ENCODE peak calls at places on chromosomes 1 and 21, in four cellular contexts. U is RWPE1, D is HL-60, Z is WERI-Rb-1. W is an unnamed sample.

GRCh38 chr1:30521261-30521865 is 202.0 kb downstream of the MATN1 start:
- DNase-seq in Z (no peak), U (no peak), D (no peak), W (no peak)

GRCh38 chr1:245404952-245405351 is 250.2 kb downstream of the KIF26B start:
- DNase-seq in Z (peak), D (no peak), U (no peak), W (no peak)

GRCh38 chr1:241482761-241483250 is 36.7 kb downstream of the FH start:
- DNase-seq in U (peak), Z (no peak), D (no peak), W (peak)

GRCh38 chr1:36166938-36167910 is 11.3 kb downstream of the MAP7D1 start:
- DNase-seq in U (no peak), Z (no peak), D (no peak), W (no peak)

GRCh38 chr1:59146651-59147358 is 150.1 kb upstream of the FGGY start:
- DNase-seq in U (no peak), D (no peak), Z (no peak), W (no peak)

GRCh38 chr21:35617491-35617890 is 442.8 kb downstream of the SETD4 start:
- DNase-seq in U (no peak), Z (no peak), D (no peak), W (no peak)

GRCh38 chr1:50349242-50349565 is 74.0 kb downstream of the DMRTA2 start:
- DNase-seq in D (no peak), Z (no peak), U (no peak), W (no peak)

GRCh38 chr1:215472723-215473122 is 94.4 kb upstream of the KCTD3 start:
- DNase-seq in Z (no peak), U (no peak), D (no peak), W (no peak)

GRCh38 chr21:37511848-37512247 is 145.3 kb downstream of the DYRK1A start:
- DNase-seq in U (no peak), D (no peak), Z (no peak), W (no peak)

GRCh38 chr1:168783831-168784230 is 54.8 kb upstream of the DPT start:
- DNase-seq in U (no peak), Z (no peak), D (no peak), W (peak)

GRCh38 chr1:221274373-221274772 is 395.1 kb downstream of the HLX start:
- DNase-seq in D (no peak), Z (peak), U (no peak), W (no peak)

GRCh38 chr1:237879195-237879594 is 11.5 kb downstream of the ZP4 start:
- DNase-seq in U (peak), D (no peak), Z (no peak), W (peak)

GRCh38 chr1:38153426-38154088 is 107.0 kb upstream of the POU3F1 start:
- DNase-seq in Z (peak), U (no peak), D (no peak), W (no peak)

GRCh38 chr1:41743361-41743760 is 175.4 kb downstream of the HIVEP3 start:
- DNase-seq in Z (no peak), D (no peak), U (no peak), W (peak)

GRCh38 chr1:167881786-167882185 is 32.1 kb downstream of the ADCY10 start:
- DNase-seq in D (no peak), U (peak), Z (no peak), W (no peak)

GRCh38 chr1:212305342-212305741 is 20.1 kb downstream of the PPP2R5A start:
- DNase-seq in Z (no peak), U (no peak), D (no peak), W (no peak)

GRCh38 chr21:42319368-42319767 is 4.2 kb upstream of the TFF3 start:
- DNase-seq in U (no peak), D (peak), Z (no peak), W (no peak)

DNA sequence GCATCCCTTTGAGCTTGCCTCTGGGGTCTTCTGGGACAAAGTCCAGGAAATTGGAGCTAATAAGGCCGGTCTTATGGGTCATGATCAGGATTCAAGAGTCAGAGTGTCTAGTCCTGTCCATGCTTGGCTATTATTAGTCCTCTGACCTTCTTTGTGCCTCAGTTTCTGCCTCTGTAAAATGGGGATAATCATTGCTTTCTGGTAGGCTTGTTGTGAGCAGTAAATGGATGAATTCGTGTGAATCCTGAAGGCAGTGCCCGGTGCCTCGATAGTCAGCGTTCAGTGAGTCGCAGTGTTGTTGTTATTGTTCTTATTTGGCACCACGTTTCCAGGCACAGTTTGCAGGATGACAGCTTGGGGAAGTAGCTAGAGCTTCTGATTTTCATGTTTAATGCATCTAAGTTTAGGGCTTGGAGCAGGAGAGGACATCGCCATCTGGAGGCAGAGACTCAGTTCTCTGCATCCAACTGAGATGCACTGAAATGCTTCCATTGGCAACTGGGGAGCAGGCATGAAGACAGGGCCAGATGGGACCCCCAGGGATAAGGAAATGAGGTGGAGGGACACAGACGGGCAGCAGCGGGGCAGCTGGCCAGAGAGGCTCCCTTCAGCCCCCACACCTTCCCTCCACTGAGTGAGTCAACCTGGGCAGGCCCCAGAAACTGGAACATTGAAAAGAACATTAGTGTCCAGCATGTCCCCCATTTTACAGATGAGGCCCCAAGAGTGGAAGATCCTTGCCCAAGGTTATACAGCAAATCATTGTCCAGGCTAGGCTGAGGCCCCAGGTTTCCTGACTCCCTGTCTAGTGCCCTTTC is 160.3 kb downstream of the PTPRU start:
- DNase-seq in D (no peak), U (no peak), Z (no peak), W (no peak)
- TF ChIP-seq CTCF in D (no peak), U (no peak), Z (peak), W (no peak)

GRCh38 chr1:6490181-6491075 is 1.0 kb downstream of the PLEKHG5 start:
- DNase-seq in Z (peak), U (peak), D (no peak), W (peak)
- TF ChIP-seq CTCF in Z (no peak), U (peak), D (no peak), W (no peak)

GRCh38 chr21:45983981-45984551 is 2.5 kb downstream of the COL6A1 start:
- DNase-seq in U (no peak), Z (peak), D (no peak), W (no peak)

GRCh38 chr21:45986316-45987051 is 4.9 kb downstream of the COL6A1 start:
- DNase-seq in Z (no peak), U (no peak), D (no peak), W (no peak)

GRCh38 chr21:45982758-45983731 is 1.5 kb downstream of the COL6A1 start:
- DNase-seq in D (no peak), Z (peak), U (no peak), W (no peak)

GRCh38 chr21:45985471-45986315 is 4.1 kb downstream of the COL6A1 start:
- DNase-seq in Z (no peak), D (no peak), U (no peak), W (no peak)

DNA sequence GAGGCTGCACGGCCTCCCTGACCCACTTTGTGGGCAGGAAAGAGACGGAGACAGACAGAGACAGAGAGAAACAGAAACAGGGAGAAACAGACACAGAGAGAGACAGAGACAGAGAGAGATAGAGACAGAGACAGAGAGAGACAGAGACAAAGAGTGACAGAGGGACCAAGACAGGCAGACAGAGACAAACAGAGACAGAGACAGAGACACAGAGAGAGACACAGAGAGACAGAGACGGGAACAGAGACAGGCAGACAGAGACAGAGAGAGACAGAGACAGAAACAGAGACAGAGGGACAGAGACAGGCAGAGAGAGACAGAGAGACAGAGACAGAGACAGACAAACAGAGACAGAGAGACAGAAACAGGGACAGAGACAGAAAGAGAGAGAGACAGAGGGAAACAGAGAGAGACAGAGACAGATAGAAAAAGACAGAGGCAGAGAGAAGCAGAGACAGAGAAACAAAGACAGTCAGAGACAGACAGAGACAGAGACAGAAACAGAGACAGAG is 3.1 kb downstream of the COL6A1 start:
- DNase-seq in Z (no peak), U (no peak), D (no peak), W (no peak)
- TF ChIP-seq CTCF in Z (no peak), U (no peak), D (no peak), W (no peak)

GRCh38 chr1:88740784-88741183 is 56.7 kb downstream of the PKN2 start:
- DNase-seq in D (no peak), U (no peak), Z (no peak), W (no peak)

GRCh38 chr1:88741413-88741812 is 57.3 kb downstream of the PKN2 start:
- DNase-seq in Z (no peak), U (peak), D (no peak), W (peak)

GRCh38 chr1:88735909-88736308 is 51.8 kb downstream of the PKN2 start:
- DNase-seq in D (no peak), Z (no peak), U (no peak), W (no peak)

GRCh38 chr1:88737338-88737927 is 53.4 kb downstream of the PKN2 start:
- DNase-seq in Z (no peak), D (no peak), U (no peak), W (no peak)

GRCh38 chr1:88736633-88737248 is 52.7 kb downstream of the PKN2 start:
- DNase-seq in U (peak), D (no peak), Z (peak), W (peak)
- TF ChIP-seq CTCF in U (no peak), D (peak), Z (peak), W (peak)

GRCh38 chr21:17726047-17726446 is 93.1 kb downstream of the C21orf91 start:
- DNase-seq in U (peak), Z (peak), D (no peak), W (peak)
- TF ChIP-seq CTCF in U (no peak), Z (peak), D (no peak), W (no peak)

GRCh38 chr1:2412773-2413494 is 570 bp upstream of the PEX10 start:
- DNase-seq in D (peak), Z (no peak), U (no peak), W (peak)
- TF ChIP-seq CTCF in D (no peak), Z (peak), U (no peak), W (no peak)